ENCODE peak calls at places on chromosome 10, in eight cellular contexts. A is GM23338, I is HepG2, R is H1, Y is HCT116, H is K562, V is endothelial cell of umbilical vein, M is GM12878. P is an unnamed sample.
A peak's percentile ranks its signal among the peaks of the same experiment; 100 is the strongest.

GRCh38 chr10:72039377-72039776 is 49.0 kb downstream of the SPOCK2 start:
- DNase-seq in A (no peak), I (no peak), R (no peak), Y (no peak), H (no peak), V (no peak), M (no peak), P (no peak)

GRCh38 chr10:107434854-107435253 is 270.3 kb upstream of the SORCS1 start:
- DNase-seq in A (no peak), I (no peak), R (no peak), Y (no peak), H (no peak), V (no peak), M (no peak), P (no peak)

GRCh38 chr10:69807696-69808095 is 6.0 kb downstream of the COL13A1 start:
- DNase-seq in A (peak; percentile 40), I (no peak), R (no peak), Y (peak; percentile 46), H (peak; percentile 26), V (peak; percentile 10), M (no peak), P (no peak)

GRCh38 chr10:124508070-124508667 is 46.5 kb downstream of the LHPP start:
- DNase-seq in A (no peak), I (no peak), R (no peak), Y (no peak), H (no peak), V (no peak), M (no peak), P (no peak)

GRCh38 chr10:3452234-3452633 is 279.7 kb upstream of the PITRM1 start:
- DNase-seq in A (peak; percentile 72), I (no peak), R (no peak), Y (no peak), H (no peak), V (peak; percentile 85), M (no peak), P (no peak)

GRCh38 chr10:48456361-48456804 is 148.5 kb downstream of the ARHGAP22 start:
- DNase-seq in A (peak; percentile 12), I (no peak), R (peak; percentile 46), Y (no peak), H (peak; percentile 81), V (peak; percentile 69), M (no peak), P (no peak)

GRCh38 chr10:22894714-22895113 is 33.1 kb upstream of the ARMC3 start:
- DNase-seq in A (no peak), I (no peak), R (no peak), Y (no peak), H (peak; percentile 17), V (no peak), M (no peak), P (peak; percentile 74)

GRCh38 chr10:21534611-21535493 is 820 bp downstream of the MLLT10 start:
- DNase-seq in A (peak; percentile 79), I (peak; percentile 60), R (peak; percentile 72), Y (no peak), H (peak; percentile 81), V (peak; percentile 38), M (no peak), P (no peak)

GRCh38 chr10:11742009-11742778 is at the start of gene ECHDC3:
- DNase-seq in A (peak; percentile 85), I (no peak), R (peak; percentile 84), Y (no peak), H (peak; percentile 93), V (peak; percentile 47), M (no peak), P (no peak)

GRCh38 chr10:12503311-12503710 is 154.0 kb downstream of the CAMK1D start:
- DNase-seq in A (no peak), I (no peak), R (peak; percentile 42), Y (no peak), H (no peak), V (no peak), M (no peak), P (no peak)

GRCh38 chr10:82742478-82742877 is 867.5 kb downstream of the NRG3 start:
- DNase-seq in A (peak; percentile 2), I (no peak), R (no peak), Y (no peak), H (no peak), V (peak; percentile 83), M (no peak), P (no peak)
- TF ChIP-seq POLR2AphosphoS5 in A (no peak), I (no peak), R (no peak), Y (no peak), H (no peak), V (peak; percentile 63), M (no peak), P (no peak)

GRCh38 chr10:100731603-100732596 is 13.5 kb upstream of the PAX2 start:
- DNase-seq in A (peak; percentile 71), I (no peak), R (peak; percentile 51), Y (no peak), H (no peak), V (no peak), M (no peak), P (no peak)

GRCh38 chr10:100727808-100728207 is 17.6 kb upstream of the PAX2 start:
- DNase-seq in A (no peak), I (no peak), R (no peak), Y (no peak), H (no peak), V (no peak), M (no peak), P (no peak)

GRCh38 chr10:100729877-100730738 is 15.3 kb upstream of the PAX2 start:
- DNase-seq in A (peak; percentile 58), I (no peak), R (peak; percentile 66), Y (no peak), H (no peak), V (no peak), M (no peak), P (no peak)

GRCh38 chr10:100730739-100731602 is 14.4 kb upstream of the PAX2 start:
- DNase-seq in A (peak; percentile 41), I (peak; percentile 5), R (peak; percentile 57), Y (no peak), H (no peak), V (no peak), M (peak; percentile 40), P (no peak)

GRCh38 chr10:100728928-100729876 is 16.2 kb upstream of the PAX2 start:
- DNase-seq in A (peak; percentile 87), I (peak; percentile 50), R (peak; percentile 79), Y (peak; percentile 87), H (peak; percentile 53), V (no peak), M (no peak), P (no peak)
- TF ChIP-seq EZH2 in A (peak; percentile 62), I (no peak), R (no peak), Y (no peak), H (no peak), V (peak; percentile 28), M (peak; percentile 16), P (no peak)

GRCh38 chr10:131979821-131980270 is 1.9 kb downstream of the BNIP3 start:
- DNase-seq in A (no peak), I (peak; percentile 51), R (no peak), Y (no peak), H (peak; percentile 26), V (peak; percentile 50), M (no peak), P (no peak)
- TF ChIP-seq POLR2AphosphoS5 in A (no peak), I (peak; percentile 25), R (no peak), Y (no peak), H (no peak), V (no peak), M (no peak), P (no peak)

GRCh38 chr10:114458216-114458615 is 53.9 kb upstream of the AFAP1L2 start:
- DNase-seq in A (no peak), I (no peak), R (no peak), Y (no peak), H (no peak), V (no peak), M (no peak), P (no peak)

GRCh38 chr10:114453576-114453975 is 49.3 kb upstream of the AFAP1L2 start:
- DNase-seq in A (peak; percentile 28), I (no peak), R (no peak), Y (no peak), H (no peak), V (no peak), M (no peak), P (no peak)

DNA sequence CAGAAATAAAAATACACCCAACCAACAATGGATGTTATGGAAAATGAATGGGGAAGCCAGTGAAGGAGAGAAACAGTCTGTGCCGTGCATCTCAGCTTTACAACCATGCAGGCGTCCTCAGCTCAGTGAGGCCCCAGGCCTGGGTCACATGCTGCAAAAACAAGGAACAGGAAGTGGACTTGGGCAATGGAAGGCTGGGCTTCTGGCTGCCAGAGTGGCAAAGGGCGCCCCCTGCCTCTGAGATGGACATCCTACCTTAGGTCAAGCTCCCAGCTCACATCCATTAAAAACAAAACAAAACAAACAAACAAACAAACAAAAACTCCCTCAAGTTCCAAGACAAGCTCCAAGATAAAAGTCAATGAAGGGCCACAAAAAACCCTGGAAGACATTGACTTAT is 54.7 kb upstream of the AFAP1L2 start:
- DNase-seq in A (peak; percentile 85), I (peak; percentile 8), R (peak; percentile 82), Y (peak; percentile 33), H (peak; percentile 27), V (peak; percentile 39), M (no peak), P (no peak)
- TF ChIP-seq EZH2 in A (no peak), I (no peak), R (no peak), Y (no peak), H (no peak), V (no peak), M (no peak), P (no peak)

DNA sequence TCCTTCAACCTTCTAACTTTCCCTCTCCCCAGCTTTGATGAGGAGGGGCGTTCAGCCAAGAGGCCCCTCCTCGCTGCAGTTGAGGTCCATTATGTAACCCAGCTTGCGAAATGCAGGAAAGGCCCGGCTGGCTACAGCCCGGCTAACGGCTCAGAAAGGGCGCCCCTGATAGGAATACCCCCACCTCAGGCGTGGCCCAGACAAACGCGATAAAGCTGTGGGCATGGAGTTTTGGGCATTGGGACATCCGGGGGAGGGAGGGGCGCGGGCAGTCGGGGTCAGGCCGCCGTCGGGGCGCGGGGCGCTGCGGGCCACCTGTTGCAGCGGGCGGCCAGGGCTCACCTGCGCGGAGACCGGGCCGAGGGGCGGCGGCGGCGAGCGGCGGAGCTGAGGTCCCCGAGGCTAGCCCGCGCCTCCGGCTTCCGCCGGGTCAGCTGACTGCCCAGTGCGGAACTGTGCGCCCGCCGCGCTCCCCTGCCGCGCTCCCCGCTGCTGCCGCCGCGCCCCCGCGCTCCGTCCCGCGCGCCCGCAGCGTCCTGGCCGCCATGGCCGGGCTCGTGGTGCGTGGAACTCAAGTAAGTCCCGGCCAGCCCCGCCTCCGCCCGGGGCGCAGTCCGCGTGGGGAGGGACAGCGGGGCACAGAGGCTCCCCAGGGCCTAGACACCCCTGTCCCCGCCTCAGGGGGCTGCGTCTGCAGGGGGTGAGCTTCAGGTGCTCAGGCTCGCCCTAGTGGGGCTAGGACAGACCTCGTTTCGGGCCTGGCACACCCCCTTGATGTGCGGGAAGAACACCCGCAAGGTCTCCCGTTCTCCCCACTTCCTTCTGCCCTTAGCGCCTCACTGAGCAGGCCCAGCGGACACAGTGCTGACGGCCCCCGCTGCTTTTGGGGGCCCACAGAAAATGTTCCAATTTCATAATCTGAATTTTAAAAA is at the start of gene LRMDA:
- DNase-seq in A (peak; percentile 55), I (peak; percentile 83), R (peak; percentile 61), Y (no peak), H (no peak), V (no peak), M (no peak), P (no peak)
- TF ChIP-seq POLR2AphosphoS5 in A (no peak), I (peak; percentile 46), R (no peak), Y (peak; percentile 20), H (no peak), V (no peak), M (no peak), P (no peak)

DNA sequence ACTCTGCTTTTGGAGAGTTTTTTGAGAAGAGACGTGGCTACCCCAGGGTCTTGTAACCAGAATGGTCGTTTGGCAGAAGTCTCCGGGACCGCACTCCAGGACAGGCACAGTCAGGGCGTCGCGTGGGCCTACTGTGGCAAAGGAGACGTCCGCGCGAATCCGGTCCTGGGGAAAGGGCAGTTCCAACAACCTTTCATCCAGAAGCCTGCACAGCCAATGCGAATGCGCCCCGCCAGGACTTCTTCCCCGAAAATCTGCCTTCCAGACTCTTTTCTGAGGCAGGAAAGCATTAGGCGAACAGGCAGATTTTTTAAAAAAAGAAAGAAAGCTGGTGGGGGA is 2.0 kb downstream of the HPSE2 start:
- DNase-seq in A (no peak), I (no peak), R (no peak), Y (no peak), H (no peak), V (no peak), M (no peak), P (no peak)
- TF ChIP-seq EZH2 in A (no peak), I (no peak), R (no peak), Y (no peak), H (no peak), V (peak; percentile 27), M (no peak), P (no peak)

P was measured in SK-N-MC.